ENCODE peak calls at places on chromosome 21, in six cellular contexts. S is hepatocyte, J is MM.1S, X is GM12878, M is neural progenitor cell, L is OCI-LY7. Y is an unnamed sample.

GRCh38 chr21:33219961-33220360 is 9.8 kb upstream of the IFNAR2 start:
- DNase-seq in M (no peak), J (no peak), L (no peak), S (no peak), X (no peak), Y (no peak)

GRCh38 chr21:32747396-32747795 is 19.6 kb upstream of the SYNJ1 start:
- DNase-seq in M (no peak), L (no peak), X (no peak), S (no peak), J (no peak), Y (no peak)

GRCh38 chr21:16554522-16554921 is 824.7 kb downstream of the USP25 start:
- DNase-seq in X (no peak), S (no peak), L (no peak), J (no peak), M (no peak), Y (no peak)

GRCh38 chr21:33395866-33396265 is 7.3 kb upstream of the IFNGR2 start:
- DNase-seq in J (no peak), L (no peak), S (no peak), M (no peak), X (no peak), Y (no peak)

GRCh38 chr21:22758478-22758877 is 1760.3 kb downstream of the NCAM2 start:
- DNase-seq in X (no peak), M (no peak), L (no peak), J (no peak), S (no peak), Y (no peak)

GRCh38 chr21:38839683-38840286 is 34.1 kb downstream of the ETS2 start:
- DNase-seq in X (no peak), L (no peak), M (no peak), J (no peak), S (no peak), Y (no peak)

GRCh38 chr21:22904385-22904784 is 1906.2 kb downstream of the NCAM2 start:
- DNase-seq in L (no peak), M (no peak), S (no peak), X (no peak), J (no peak), Y (no peak)

GRCh38 chr21:42651515-42652401 is 1.7 kb upstream of the PDE9A start:
- DNase-seq in M (no peak), S (no peak), L (no peak), J (no peak), X (no peak), Y (no peak)

GRCh38 chr21:38984982-38985422 is 179.3 kb downstream of the ETS2 start:
- DNase-seq in M (no peak), J (no peak), L (no peak), X (no peak), S (no peak), Y (no peak)

GRCh38 chr21:36571556-36571955 is 91.6 kb upstream of the CLDN14 start:
- DNase-seq in M (no peak), S (no peak), L (no peak), X (no peak), J (no peak), Y (no peak)

GRCh38 chr21:36209626-36210171 is 53.1 kb downstream of the DOP1B start:
- DNase-seq in M (peak; percentile 61), J (peak; percentile 78), X (no peak), S (peak; percentile 72), L (peak; percentile 74), Y (peak; percentile 84)

GRCh38 chr21:27450216-27450615 is 483.3 kb upstream of the ADAMTS5 start:
- DNase-seq in L (no peak), X (no peak), M (no peak), S (no peak), J (peak; percentile 22), Y (no peak)

GRCh38 chr21:38220270-38220737 is 36.5 kb upstream of the KCNJ15 start:
- DNase-seq in J (no peak), M (no peak), X (no peak), S (no peak), L (no peak), Y (no peak)

GRCh38 chr21:36709868-36710728 is 11.2 kb downstream of the SIM2 start:
- DNase-seq in L (no peak), M (peak; percentile 59), X (no peak), S (no peak), J (no peak), Y (no peak)

GRCh38 chr21:17611414-17612022 is 1.2 kb downstream of the BTG3 start:
- DNase-seq in M (peak; percentile 79), S (peak; percentile 94), X (peak; percentile 59), J (peak; percentile 81), L (peak; percentile 85), Y (peak; percentile 90)

GRCh38 chr21:39951183-39952101 is 84.2 kb downstream of the PCP4 start:
- DNase-seq in L (no peak), S (no peak), J (no peak), M (peak; percentile 9), X (no peak), Y (no peak)

GRCh38 chr21:28142692-28143091 is 850.0 kb downstream of the LTN1 start:
- DNase-seq in L (no peak), M (no peak), S (peak; percentile 14), X (no peak), J (no peak), Y (peak; percentile 40)

GRCh38 chr21:41388259-41388658 is 26.4 kb downstream of the MX2 start:
- DNase-seq in J (no peak), S (no peak), X (no peak), M (no peak), L (no peak), Y (no peak)

GRCh38 chr21:29669416-29669815 is 270.4 kb downstream of the GRIK1 start:
- DNase-seq in S (no peak), L (no peak), J (no peak), M (no peak), X (no peak), Y (no peak)

GRCh38 chr21:24486973-24487372 is 1120.3 kb downstream of the MRPL39 start:
- DNase-seq in J (no peak), M (no peak), X (no peak), L (no peak), S (no peak), Y (no peak)

GRCh38 chr21:46604329-46604974 is 430 bp downstream of the S100B start:
- DNase-seq in J (no peak), X (no peak), S (no peak), M (no peak), L (no peak), Y (no peak)

GRCh38 chr21:35017256-35017655 is 31.8 kb downstream of the RUNX1 start:
- DNase-seq in S (no peak), X (no peak), L (no peak), J (no peak), M (no peak), Y (no peak)

GRCh38 chr21:35016071-35016470 is 33.0 kb downstream of the RUNX1 start:
- DNase-seq in S (no peak), M (no peak), J (no peak), L (no peak), X (no peak), Y (no peak)

GRCh38 chr21:35015435-35016024 is 33.6 kb downstream of the RUNX1 start:
- DNase-seq in L (no peak), S (no peak), X (no peak), J (no peak), M (no peak), Y (no peak)

GRCh38 chr21:35016517-35017188 is 32.4 kb downstream of the RUNX1 start:
- DNase-seq in S (no peak), M (no peak), X (no peak), L (no peak), J (no peak), Y (no peak)

GRCh38 chr21:35014302-35015044 is 34.6 kb downstream of the RUNX1 start:
- DNase-seq in M (no peak), S (no peak), J (no peak), X (no peak), L (no peak), Y (no peak)
- H4K20me1 ChIP-seq in M (no peaks in the 10 kb centered on the region), S (no peaks in the 10 kb centered on the region), J (no peaks in the 10 kb centered on the region), X (no peaks in the 10 kb centered on the region), L (peaks cover 27% of the 10 kb centered on the region), Y (peaks cover 22% of the 10 kb centered on the region)

GRCh38 chr21:34690041-34690792 is 21.4 kb downstream of the CLIC6 start:
- DNase-seq in M (no peak), L (no peak), X (no peak), S (peak; percentile 38), J (no peak), Y (no peak)

GRCh38 chr21:34692458-34693020 is 23.7 kb downstream of the CLIC6 start:
- DNase-seq in L (no peak), J (no peak), M (no peak), X (no peak), S (no peak), Y (no peak)

GRCh38 chr21:34690793-34691175 is 22.0 kb downstream of the CLIC6 start:
- DNase-seq in X (no peak), J (no peak), S (no peak), M (no peak), L (no peak), Y (no peak)

GRCh38 chr21:34693192-34693810 is 24.5 kb downstream of the CLIC6 start:
- DNase-seq in M (peak; percentile 78), X (no peak), L (peak; percentile 62), J (peak; percentile 78), S (peak; percentile 74), Y (peak; percentile 86)

GRCh38 chr21:34691396-34692032 is 22.7 kb downstream of the CLIC6 start:
- DNase-seq in L (no peak), S (no peak), J (no peak), X (no peak), M (no peak), Y (no peak)
- H3K4me2 ChIP-seq in L (no peak overlapping the region), S (no peak overlapping the region), J (no peak overlapping the region), X (no peak overlapping the region), M (no peak overlapping the region), Y (no peak overlapping the region)

DNA sequence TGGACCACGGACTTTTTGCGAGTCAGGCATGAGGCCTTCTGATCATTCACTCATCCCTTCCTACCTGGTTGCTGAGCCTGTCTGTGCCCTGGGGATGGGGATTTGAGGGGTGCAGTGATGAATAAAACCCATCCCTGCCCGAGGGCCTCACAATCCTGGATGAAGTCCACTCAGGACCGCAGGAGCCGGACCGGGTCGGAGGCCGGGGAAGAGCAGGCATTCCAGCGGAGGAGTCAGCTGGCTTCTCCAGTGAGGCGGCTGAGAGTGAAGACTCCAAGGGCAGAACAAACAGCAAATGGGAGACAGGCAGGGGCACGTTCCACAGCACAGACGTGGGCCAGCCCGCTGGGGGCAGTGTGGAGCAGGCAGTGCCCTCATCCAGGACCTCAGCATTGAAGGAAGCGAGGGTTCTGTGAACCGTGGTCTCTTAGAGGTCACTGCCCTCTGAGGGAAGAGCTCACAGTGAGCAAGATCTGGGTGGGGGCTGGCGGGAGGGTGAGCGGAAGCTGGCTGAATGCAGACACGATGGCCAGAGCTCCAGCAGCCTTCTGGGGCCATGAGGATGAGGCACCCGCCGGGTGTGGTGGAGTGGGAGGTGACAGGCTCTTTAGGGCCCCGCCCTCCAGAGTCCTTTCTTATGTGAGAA is 10.9 kb upstream of the LRRC3 start:
- DNase-seq in L (peak; percentile 10), J (no peak), M (peak; percentile 56), X (no peak), S (no peak), Y (peak; percentile 66)
- H2AFZ ChIP-seq in L (no peak overlapping the region), J (no peak overlapping the region), M (no peak overlapping the region), X (no peak overlapping the region), S (no peak overlapping the region), Y (no peak overlapping the region)

GRCh38 chr21:31456201-31456600 is 112.1 kb upstream of the TIAM1 start:
- DNase-seq in S (no peak), X (no peak), L (no peak), J (no peak), M (no peak), Y (no peak)
- H4K20me1 ChIP-seq in S (no peaks in the 10 kb centered on the region), X (no peaks in the 10 kb centered on the region), L (no peaks in the 10 kb centered on the region), J (no peaks in the 10 kb centered on the region), M (peaks cover 18% of the 10 kb centered on the region), Y (no peaks in the 10 kb centered on the region)

GRCh38 chr21:45441431-45442255 is 36.7 kb downstream of the COL18A1 start:
- DNase-seq in J (no peak), S (no peak), L (no peak), M (no peak), X (no peak), Y (no peak)
- H3K4me2 ChIP-seq in J (no peak overlapping the region), S (no peak overlapping the region), L (no peak overlapping the region), M (no peak overlapping the region), X (no peak overlapping the region), Y (no peak overlapping the region)